ENCODE peak calls at places on chromosome 11, in six cellular contexts. T is sigmoid colon, G is spleen, S is esophagus squamous epithelium, A is tibial artery, B is transverse colon. N is an unnamed sample. For H3K4me1, the result is how much of the 10 kb centered on the place peaks cover.

GRCh38 chr11:95147364-95147905 is 57.8 kb downstream of the ENDOD1 start:
- DNase-seq in T (peak), G (no peak), S (no peak), A (no peak), B (no peak), N (no peak)

GRCh38 chr11:35619754-35620640 is 1.7 kb downstream of the FJX1 start:
- DNase-seq in T (peak), G (no peak), S (no peak), A (no peak), B (peak), N (no peak)

GRCh38 chr11:111167666-111168065 is 77.9 kb upstream of the POU2AF2 start:
- DNase-seq in T (no peak), G (no peak), S (no peak), A (no peak), B (no peak), N (no peak)

GRCh38 chr11:12457030-12457600 is 79.7 kb downstream of the PARVA start:
- DNase-seq in T (no peak), G (no peak), S (no peak), A (no peak), B (no peak), N (no peak)

GRCh38 chr11:21814169-21814568 is 378.7 kb upstream of the ANO5 start:
- DNase-seq in T (no peak), G (no peak), S (no peak), A (no peak), B (no peak), N (no peak)

GRCh38 chr11:66172146-66172545 is 96.3 kb upstream of the RAB1B start:
- DNase-seq in T (no peak), G (no peak), S (no peak), A (no peak), B (no peak), N (no peak)

GRCh38 chr11:14644396-14645246 is 1.0 kb downstream of the PDE3B start:
- DNase-seq in T (peak), G (peak), S (no peak), A (peak), B (peak), N (peak)

GRCh38 chr11:48170176-48170839 is 46.3 kb upstream of the OR4B1 start:
- DNase-seq in T (no peak), G (no peak), S (no peak), A (no peak), B (no peak), N (no peak)

GRCh38 chr11:33377100-33377851 is 120.1 kb downstream of the HIPK3 start:
- DNase-seq in T (no peak), G (no peak), S (no peak), A (no peak), B (no peak), N (no peak)

GRCh38 chr11:79762271-79762935 is 321.6 kb upstream of the TENM4 start:
- DNase-seq in T (no peak), G (no peak), S (no peak), A (no peak), B (no peak), N (no peak)

GRCh38 chr11:35617687-35618496 is at the start of gene FJX1:
- DNase-seq in T (peak), G (peak), S (no peak), A (peak), B (peak), N (peak)

GRCh38 chr11:9760180-9760550 is 96.3 kb downstream of the SWAP70 start:
- DNase-seq in T (peak), G (no peak), S (no peak), A (peak), B (peak), N (no peak)

GRCh38 chr11:9756878-9757277 is 93.0 kb downstream of the SWAP70 start:
- DNase-seq in T (no peak), G (no peak), S (no peak), A (no peak), B (no peak), N (no peak)

GRCh38 chr11:9757809-9758675 is 94.2 kb downstream of the SWAP70 start:
- DNase-seq in T (peak), G (peak), S (peak), A (peak), B (peak), N (peak)

GRCh38 chr11:9759519-9760179 is 95.8 kb downstream of the SWAP70 start:
- DNase-seq in T (peak), G (peak), S (peak), A (peak), B (peak), N (peak)

GRCh38 chr11:9758676-9759518 is 95.0 kb downstream of the SWAP70 start:
- DNase-seq in T (peak), G (peak), S (no peak), A (peak), B (peak), N (peak)
- H3K4me1 ChIP-seq in T (under half), G (under half), S (half or more), A (under half), B (under half), N (under half)

GRCh38 chr11:73344191-73344607 is 32.0 kb upstream of the RELT start:
- DNase-seq in T (peak), G (peak), S (no peak), A (no peak), B (no peak), N (no peak)

GRCh38 chr11:73343076-73343833 is 32.9 kb upstream of the RELT start:
- DNase-seq in T (no peak), G (no peak), S (no peak), A (no peak), B (no peak), N (no peak)

GRCh38 chr11:73345481-73346147 is 30.6 kb upstream of the RELT start:
- DNase-seq in T (no peak), G (no peak), S (no peak), A (no peak), B (no peak), N (no peak)

GRCh38 chr11:73340164-73340563 is 32.1 kb downstream of the ARHGEF17 start:
- DNase-seq in T (no peak), G (no peak), S (no peak), A (no peak), B (no peak), N (no peak)

DNA sequence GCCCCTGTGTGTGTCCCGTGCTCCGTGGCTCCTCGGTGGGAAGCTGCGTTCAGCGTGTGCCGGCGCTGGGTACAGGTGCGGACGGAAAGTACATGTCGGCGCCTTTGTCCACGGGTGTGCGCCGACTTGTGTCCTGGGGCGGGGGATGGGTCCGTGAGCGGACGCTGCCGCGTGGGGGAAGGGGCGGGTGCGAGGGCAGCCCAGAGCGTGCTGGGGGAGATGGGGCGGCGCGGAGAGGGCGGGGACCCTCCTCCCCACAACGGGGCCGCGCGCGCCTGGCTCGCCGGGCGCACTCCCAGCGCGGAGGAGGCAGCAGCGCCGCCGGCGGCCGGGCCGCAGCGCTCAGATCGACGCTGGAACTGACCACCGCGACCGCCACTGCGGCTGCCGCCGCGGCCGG is 33.6 kb upstream of the RELT start:
- DNase-seq in T (no peak), G (no peak), S (no peak), A (no peak), B (no peak), N (no peak)
- H3K4me3 ChIP-seq in T (peak), G (no peak), S (peak), A (peak), B (peak), N (peak)

GRCh38 chr11:103920933-103921332 is 115.5 kb upstream of the DDI1 start:
- DNase-seq in T (no peak), G (no peak), S (no peak), A (no peak), B (no peak), N (no peak)
- TF ChIP-seq CTCF in T (no peak), G (no peak), S (no peak), A (no peak), B (no peak), N (no peak)

GRCh38 chr11:123161386-123161785 is 33.7 kb downstream of the CLMP start:
- DNase-seq in T (no peak), G (no peak), S (no peak), A (no peak), B (no peak), N (no peak)
- H3K4me1 ChIP-seq in T (half or more), G (under half), S (under half), A (under half), B (under half), N (under half)

GRCh38 chr11:10455637-10456487 is 798 bp downstream of the AMPD3 start:
- DNase-seq in T (peak), G (peak), S (peak), A (peak), B (peak), N (no peak)
- H3K4me3 ChIP-seq in T (peak), G (peak), S (peak), A (peak), B (peak), N (no peak)

GRCh38 chr11:102306048-102306575 is 11.2 kb upstream of the BIRC3 start:
- DNase-seq in T (no peak), G (no peak), S (no peak), A (no peak), B (peak), N (no peak)
- TF ChIP-seq CTCF in T (no peak), G (no peak), S (no peak), A (no peak), B (peak), N (no peak)

GRCh38 chr11:2103666-2104523 is 35.3 kb downstream of the IGF2 start:
- DNase-seq in T (peak), G (peak), S (no peak), A (no peak), B (no peak), N (peak)
- H3K4me1 ChIP-seq in T (under half), G (under half), S (under half), A (under half), B (under half), N (under half)